ENCODE peak calls at places on chromosomes 2 and 18, in six cellular contexts. F is endothelial cell of umbilical vein, N is fibroblast of lung, J is neural progenitor cell, E is PC-3, Q is astrocyte. W is an unnamed sample.

GRCh38 chr2:231928481-231928880 is 2.3 kb upstream of the NPPC start:
- DNase-seq in E (no peak), F (no peak), N (no peak), Q (no peak), J (peak), W (no peak)

GRCh38 chr18:48949051-48949605 is 1.6 kb downstream of the SMAD7 start:
- DNase-seq in N (no peak), E (peak), F (peak), J (peak), Q (no peak), W (no peak)

GRCh38 chr2:3257842-3258241 is 119.8 kb downstream of the EIPR1 start:
- DNase-seq in N (no peak), Q (no peak), F (no peak), E (no peak), J (no peak), W (no peak)

GRCh38 chr2:23386422-23387220 is 1.6 kb downstream of the KLHL29 start:
- DNase-seq in E (peak), N (no peak), J (peak), Q (peak), F (peak), W (no peak)

GRCh38 chr18:56447972-56448371 is 190.4 kb downstream of the TXNL1 start:
- DNase-seq in J (no peak), N (peak), F (no peak), E (no peak), Q (no peak), W (no peak)

GRCh38 chr18:33802955-33803354 is 224.9 kb downstream of the ASXL3 start:
- DNase-seq in F (no peak), N (no peak), E (no peak), J (no peak), Q (no peak), W (no peak)

GRCh38 chr2:135238651-135239050 is 186.6 kb downstream of the RAB3GAP1 start:
- DNase-seq in E (no peak), J (no peak), F (no peak), N (no peak), Q (no peak), W (no peak)

GRCh38 chr2:67006373-67006960 is 390.7 kb upstream of the ETAA1 start:
- DNase-seq in N (no peak), F (no peak), Q (no peak), E (no peak), J (no peak), W (no peak)

GRCh38 chr2:207403950-207404349 is 125.8 kb upstream of the CREB1 start:
- DNase-seq in E (no peak), F (no peak), N (no peak), J (no peak), Q (peak), W (no peak)

GRCh38 chr18:49849331-49850217 is 36.2 kb upstream of the ACAA2 start:
- DNase-seq in F (peak), N (peak), J (peak), Q (peak), E (peak), W (peak)

GRCh38 chr18:69387181-69387580 is 13.5 kb upstream of the DOK6 start:
- DNase-seq in E (no peak), F (no peak), Q (no peak), J (peak), N (no peak), W (no peak)

GRCh38 chr18:54004828-54005227 is 219.6 kb downstream of the MBD2 start:
- DNase-seq in J (no peak), E (peak), N (no peak), F (no peak), Q (no peak), W (no peak)

GRCh38 chr2:168192839-168193616 is 54.4 kb downstream of the STK39 start:
- DNase-seq in N (peak), E (peak), Q (no peak), J (no peak), F (peak), W (no peak)
- H2AFZ ChIP-seq in N (no peak), E (no peak), Q (no peak), J (no peak), F (no peak), W (no peak)

GRCh38 chr2:42567389-42567788 is 1.0 kb upstream of the MTA3 start:
- DNase-seq in F (no peak), Q (peak), E (no peak), N (peak), J (no peak), W (no peak)

GRCh38 chr2:42566006-42566405 is 2.4 kb upstream of the MTA3 start:
- DNase-seq in E (no peak), J (no peak), N (no peak), Q (no peak), F (no peak), W (no peak)

GRCh38 chr2:42567806-42568429 is 514 bp upstream of the MTA3 start:
- DNase-seq in Q (no peak), N (peak), E (no peak), J (peak), F (no peak), W (no peak)

GRCh38 chr2:42568431-42569115 is at the start of gene MTA3:
- DNase-seq in Q (no peak), F (peak), N (peak), J (peak), E (peak), W (no peak)

GRCh38 chr2:42566837-42567251 is 1.6 kb upstream of the MTA3 start:
- DNase-seq in F (no peak), J (no peak), Q (peak), N (no peak), E (peak), W (no peak)
- TF ChIP-seq EZH2 in F (no peak), J (no peak), Q (no peak), N (no peak), E (no peak), W (no peak)

DNA sequence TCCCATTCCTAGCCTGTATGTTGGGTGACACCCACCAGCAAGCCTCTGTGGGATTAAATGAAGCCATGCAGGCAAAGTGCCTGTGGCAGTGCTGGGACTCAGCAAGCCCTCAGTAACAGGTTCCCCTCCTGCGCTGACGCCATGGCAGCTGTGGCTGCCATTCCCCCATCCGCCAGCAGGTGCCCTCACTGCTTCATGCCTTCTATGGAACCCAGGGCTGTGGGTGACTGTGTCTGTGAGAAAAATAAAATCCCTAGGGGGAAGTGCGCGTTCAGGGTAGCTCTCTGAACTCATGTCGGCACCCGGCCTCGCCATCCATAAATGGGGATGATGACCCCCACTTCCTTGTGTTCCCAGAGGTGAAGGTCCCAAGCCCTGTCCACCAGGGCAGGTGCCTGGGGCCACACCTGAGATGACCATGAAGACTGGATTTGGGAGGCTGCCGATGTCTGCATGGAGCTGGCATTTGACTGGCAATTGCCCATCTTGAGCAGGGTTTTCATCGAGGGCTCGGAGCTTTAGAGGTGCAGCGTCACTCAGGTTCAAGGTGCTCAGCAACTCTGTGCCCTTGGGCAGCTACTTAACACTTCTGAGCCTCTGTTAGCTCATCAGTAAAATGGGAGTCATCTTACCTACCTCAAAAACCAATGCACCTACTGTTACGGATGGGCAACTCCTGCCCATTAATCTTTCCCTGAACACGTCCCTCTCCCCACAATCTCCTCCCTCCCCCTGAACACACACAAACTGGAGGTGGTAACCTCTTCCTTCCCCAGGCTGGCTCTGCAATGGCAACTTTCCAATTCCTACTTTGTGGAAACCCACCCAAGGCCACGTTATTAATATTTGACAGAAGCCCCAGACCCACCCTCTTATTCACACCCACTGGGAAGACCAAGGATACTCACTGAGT is 2.9 kb upstream of the MAL start:
- DNase-seq in Q (peak), N (peak), F (peak), J (peak), E (peak), W (no peak)
- H3K9ac ChIP-seq in Q (no peak), N (no peak), F (no peak), J (no peak), E (no peak), W (no peak)

GRCh38 chr2:176565641-176566323 is 296.5 kb downstream of the MTX2 start:
- DNase-seq in J (no peak), F (peak), E (no peak), Q (peak), N (peak), W (no peak)
- H2AFZ ChIP-seq in J (no peak), F (peak), E (no peak), Q (no peak), N (no peak), W (no peak)

DNA sequence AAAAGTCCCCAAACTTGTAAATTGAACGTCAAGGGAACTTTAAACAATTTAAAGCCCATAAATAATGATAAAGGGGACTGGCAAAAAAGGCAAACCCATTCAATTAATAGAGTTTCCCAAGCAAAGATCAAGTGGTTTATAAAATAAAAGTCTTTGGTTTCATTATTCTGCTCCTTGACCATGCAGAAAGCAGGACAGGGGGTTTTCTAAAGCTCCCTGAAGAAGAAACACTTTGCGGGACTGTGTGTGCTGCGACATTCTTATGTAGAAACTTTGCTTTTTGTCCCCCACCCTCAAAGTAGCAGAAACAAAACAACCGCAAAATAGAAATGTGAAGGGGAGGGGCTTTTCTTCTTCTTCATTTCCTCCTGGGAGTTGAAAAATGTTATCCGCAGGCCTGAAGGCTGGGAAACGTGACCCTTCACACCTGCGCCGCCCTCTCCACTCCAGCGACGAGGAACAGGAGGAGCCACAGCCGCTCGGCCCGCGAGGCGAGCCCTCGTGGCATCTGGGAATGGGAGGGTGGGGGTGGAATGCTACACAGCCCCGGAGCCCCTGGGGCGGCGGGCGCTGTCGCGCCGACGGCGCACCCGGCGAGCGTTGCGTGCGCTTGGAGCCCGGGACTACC is 4.2 kb upstream of the GBX2 start:
- DNase-seq in E (no peak), J (peak), Q (no peak), F (no peak), N (no peak), W (no peak)
- TF ChIP-seq EZH2 in E (no peak), J (peak), Q (peak), F (peak), N (peak), W (peak)

GRCh38 chr2:219631925-219632757 is 4.7 kb downstream of the SLC4A3 start:
- DNase-seq in J (no peak), Q (no peak), F (no peak), E (no peak), N (no peak), W (no peak)

GRCh38 chr2:219634951-219635751 is 7.7 kb downstream of the SLC4A3 start:
- DNase-seq in Q (no peak), N (no peak), J (no peak), E (no peak), F (no peak), W (no peak)

GRCh38 chr2:219634171-219634940 is 6.9 kb downstream of the SLC4A3 start:
- DNase-seq in F (no peak), N (no peak), Q (no peak), J (no peak), E (no peak), W (no peak)

GRCh38 chr2:219632758-219633101 is 5.3 kb downstream of the SLC4A3 start:
- DNase-seq in E (no peak), Q (no peak), J (no peak), F (no peak), N (no peak), W (no peak)

GRCh38 chr2:219633276-219634065 is 6.0 kb downstream of the SLC4A3 start:
- DNase-seq in J (no peak), Q (no peak), N (no peak), E (no peak), F (no peak), W (no peak)
- H3K9ac ChIP-seq in J (no peak), Q (no peak), N (no peak), E (no peak), F (no peak), W (no peak)

GRCh38 chr2:102179788-102180686 is 6.8 kb upstream of the IL1RL2 start:
- DNase-seq in E (no peak), F (no peak), J (no peak), Q (no peak), N (no peak), W (no peak)

GRCh38 chr2:102181376-102181775 is 5.4 kb upstream of the IL1RL2 start:
- DNase-seq in F (no peak), N (no peak), E (no peak), J (no peak), Q (no peak), W (no peak)

GRCh38 chr2:102179061-102179460 is 7.8 kb upstream of the IL1RL2 start:
- DNase-seq in J (no peak), N (no peak), E (no peak), F (no peak), Q (no peak), W (no peak)

GRCh38 chr2:102180687-102180999 is 6.2 kb upstream of the IL1RL2 start:
- DNase-seq in N (no peak), E (no peak), J (no peak), Q (no peak), F (no peak), W (no peak)

DNA sequence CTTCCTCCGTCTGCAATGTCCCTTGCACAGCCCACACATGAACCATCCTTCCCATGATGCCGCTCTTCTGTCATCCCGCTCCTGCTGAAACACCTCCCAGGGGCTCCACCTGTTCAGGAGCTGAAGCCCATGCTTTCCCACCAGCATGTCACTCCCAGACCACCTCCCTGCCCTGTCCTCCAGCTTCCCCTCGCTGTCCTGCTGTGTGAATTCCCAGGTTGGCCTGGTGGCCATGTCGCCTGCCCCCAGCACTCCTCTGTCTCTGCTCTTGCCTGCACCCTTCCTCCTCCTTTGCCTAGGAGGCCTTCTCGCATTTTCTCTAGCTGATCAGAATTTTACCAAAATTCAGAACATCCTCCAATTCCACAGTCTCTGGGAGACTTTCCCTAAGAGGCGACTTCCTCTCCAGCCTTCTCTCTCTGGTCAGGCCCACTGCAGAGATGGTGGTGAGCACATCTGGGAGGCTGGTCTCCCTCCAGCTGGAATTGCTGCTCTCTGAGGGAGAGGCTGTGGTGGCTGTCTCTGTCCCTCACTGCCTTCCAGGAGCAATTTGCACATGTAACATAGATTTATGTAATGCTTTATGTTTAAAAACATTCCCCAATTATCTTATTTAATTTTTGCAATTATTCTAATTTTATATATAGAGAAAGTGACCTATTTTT is 8.9 kb upstream of the IL1RL2 start:
- DNase-seq in F (no peak), J (no peak), E (no peak), N (no peak), Q (no peak), W (no peak)
- H2AFZ ChIP-seq in F (no peak), J (no peak), E (no peak), N (no peak), Q (no peak), W (no peak)